ENCODE peak calls at places on chromosomes 3 and 15, in seven cellular contexts. V, A, U, S, H, E and Y are unnamed samples.

GRCh38 chr3:143974877-143975238 is 3.2 kb downstream of the DIPK2A start:
- DNase-seq in V (peak; percentile 33), A (no peak), U (peak; percentile 64), S (no peak), H (no peak), E (no peak), Y (no peak)

GRCh38 chr3:112602217-112602838 is 38.6 kb downstream of the CCDC80 start:
- DNase-seq in V (no peak), A (no peak), U (no peak), S (no peak), H (no peak), E (no peak), Y (no peak)

GRCh38 chr15:70058642-70059360 is 38.9 kb downstream of the TLE3 start:
- DNase-seq in V (no peak), A (no peak), U (no peak), S (no peak), H (no peak), E (no peak), Y (no peak)

GRCh38 chr15:62878070-62878469 is 164.5 kb upstream of the TPM1 start:
- DNase-seq in V (no peak), A (no peak), U (no peak), S (no peak), H (no peak), E (no peak), Y (no peak)

GRCh38 chr15:80152896-80153876 is at the start of gene FAH:
- DNase-seq in V (no peak), A (peak; percentile 48), U (peak; percentile 84), S (peak; percentile 51), H (peak; percentile 62), E (no peak), Y (no peak)

GRCh38 chr3:132255041-132255745 is 62.0 kb upstream of the ACP3 start:
- DNase-seq in V (no peak), A (no peak), U (peak; percentile 95), S (no peak), H (peak; percentile 27), E (no peak), Y (no peak)

GRCh38 chr3:127193775-127194174 is 844 bp downstream of the PRR23E start:
- DNase-seq in V (no peak), A (no peak), U (no peak), S (no peak), H (no peak), E (no peak), Y (no peak)

GRCh38 chr3:148604270-148605085 is 93.2 kb upstream of the AGTR1 start:
- DNase-seq in V (no peak), A (no peak), U (peak; percentile 80), S (no peak), H (no peak), E (no peak), Y (no peak)

GRCh38 chr3:194274424-194275085 is 76.6 kb downstream of the CPN2 start:
- DNase-seq in V (no peak), A (peak; percentile 59), U (peak; percentile 62), S (no peak), H (no peak), E (peak; percentile 35), Y (no peak)

GRCh38 chr3:23671901-23672589 is 133.7 kb upstream of the UBE2E1 start:
- DNase-seq in V (no peak), A (no peak), U (peak; percentile 19), S (peak; percentile 72), H (no peak), E (no peak), Y (no peak)

GRCh38 chr3:38782148-38782547 is 33.9 kb downstream of the SCN10A start:
- DNase-seq in V (no peak), A (no peak), U (no peak), S (no peak), H (peak; percentile 53), E (no peak), Y (no peak)

GRCh38 chr3:39250116-39250747 is 29.6 kb downstream of the CX3CR1 start:
- DNase-seq in V (no peak), A (no peak), U (no peak), S (no peak), H (no peak), E (no peak), Y (no peak)

GRCh38 chr15:44265757-44266156 is 22.8 kb upstream of the GOLM2 start:
- DNase-seq in V (no peak), A (no peak), U (no peak), S (no peak), H (no peak), E (no peak), Y (no peak)

GRCh38 chr3:123618076-123618703 is 33.3 kb upstream of the HACD2 start:
- DNase-seq in V (no peak), A (no peak), U (no peak), S (no peak), H (peak; percentile 30), E (no peak), Y (no peak)

GRCh38 chr3:30282052-30282708 is 324.2 kb upstream of the TGFBR2 start:
- DNase-seq in V (no peak), A (peak; percentile 70), U (peak; percentile 96), S (no peak), H (peak; percentile 97), E (peak; percentile 78), Y (peak; percentile 34)

GRCh38 chr3:126449621-126450051 is 26.1 kb downstream of the ZXDC start:
- DNase-seq in V (no peak), A (no peak), U (no peak), S (peak; percentile 10), H (no peak), E (no peak), Y (no peak)

GRCh38 chr15:99106417-99107220 is 1.7 kb downstream of the SYNM start:
- DNase-seq in V (no peak), A (no peak), U (no peak), S (no peak), H (no peak), E (no peak), Y (no peak)

DNA sequence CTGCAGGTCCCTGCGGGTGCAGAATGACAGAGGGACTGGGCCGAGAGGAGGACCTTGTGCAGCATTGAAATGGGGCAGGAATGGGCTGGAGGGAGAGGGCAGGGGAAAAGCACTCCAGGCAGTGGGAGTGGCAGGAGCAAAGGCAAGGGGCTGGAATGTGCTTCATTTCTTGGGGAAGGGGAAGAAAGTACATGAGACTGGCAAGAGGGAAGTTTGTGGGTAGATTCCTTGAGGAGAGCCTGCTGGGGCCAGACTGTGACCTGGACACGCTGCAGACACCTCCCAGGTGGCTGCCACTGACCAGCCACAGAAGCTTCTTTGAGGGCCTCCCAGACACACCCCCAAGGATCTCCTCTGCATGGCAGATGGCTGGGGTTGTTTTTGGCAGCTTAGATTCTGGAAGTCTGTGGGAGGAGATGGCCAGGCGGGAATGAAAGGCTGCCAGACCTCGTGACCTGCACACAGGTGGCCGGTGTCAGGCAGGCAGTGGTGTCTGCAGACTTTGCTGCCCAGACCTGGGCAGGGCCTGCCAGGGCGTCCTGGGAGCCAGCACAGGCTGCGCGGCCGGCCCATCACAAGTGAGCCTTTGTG is 53.1 kb downstream of the SPSB4 start:
- DNase-seq in V (no peak), A (no peak), U (no peak), S (no peak), H (peak; percentile 53), E (no peak), Y (no peak)
- H3K9ac ChIP-seq in V (no peak overlapping the region), A (no peak overlapping the region), U (no peak overlapping the region), S (no peak overlapping the region), H (no peak overlapping the region), E (peak overlapping the region; percentile 29), Y (no peak overlapping the region)

GRCh38 chr3:129312671-129313414 is 34.2 kb downstream of the HMCES start:
- DNase-seq in V (no peak), A (no peak), U (no peak), S (no peak), H (no peak), E (no peak), Y (no peak)
- H3K9ac ChIP-seq in V (no peak overlapping the region), A (no peak overlapping the region), U (no peak overlapping the region), S (no peak overlapping the region), H (no peak overlapping the region), E (no peak overlapping the region), Y (no peak overlapping the region)

DNA sequence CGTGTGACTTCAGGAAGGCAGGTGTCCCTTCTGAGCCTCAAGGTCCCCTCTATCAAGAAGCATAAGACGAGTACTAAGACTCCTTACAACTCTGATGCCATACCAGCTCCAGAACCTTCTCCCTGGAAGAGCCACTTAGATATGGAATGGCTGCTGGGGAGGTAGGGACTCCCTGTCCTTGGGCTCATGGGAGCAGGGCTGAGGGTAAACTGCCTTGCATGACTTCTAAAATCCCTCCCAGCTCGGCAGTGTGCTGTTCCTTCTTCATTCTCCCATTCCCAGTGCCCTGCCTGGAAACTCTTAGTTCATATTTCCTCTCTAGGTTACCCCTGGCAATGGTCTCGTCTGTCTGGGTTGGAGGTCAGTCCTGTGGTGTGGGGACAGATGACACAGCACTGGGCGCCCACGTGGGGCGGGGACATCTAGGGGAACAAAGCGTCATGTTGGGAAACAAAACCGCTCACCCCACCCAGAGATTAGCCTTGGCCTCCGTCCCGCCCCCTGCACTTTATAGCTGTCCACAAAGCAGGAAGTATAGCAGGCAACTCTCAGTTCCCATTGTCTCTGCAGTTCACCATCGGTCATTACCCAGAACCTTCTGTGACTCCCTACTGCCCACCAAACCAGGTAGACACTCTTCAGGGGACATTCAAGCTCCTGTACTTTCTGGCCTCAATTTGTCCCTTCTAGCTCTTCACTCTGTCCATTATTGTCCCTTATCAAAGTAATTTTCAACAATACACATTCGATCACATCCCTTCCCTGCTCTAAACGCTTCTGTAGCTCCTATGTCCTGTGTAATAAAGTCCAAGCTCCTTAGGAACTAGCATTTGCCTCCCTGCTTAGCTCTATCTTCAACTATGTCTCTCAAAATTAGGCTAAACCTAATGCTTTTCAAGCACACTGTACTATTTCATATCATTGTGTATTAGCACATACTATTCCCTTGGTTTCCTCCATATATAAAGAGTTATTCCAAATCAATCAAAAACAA is 73.8 kb downstream of the IQSEC1 start:
- DNase-seq in V (peak; percentile 95), A (no peak), U (no peak), S (peak; percentile 95), H (no peak), E (no peak), Y (no peak)
- H3K9ac ChIP-seq in V (peak overlapping the region; percentile 89), A (no peak overlapping the region), U (no peak overlapping the region), S (no peak overlapping the region), H (no peak overlapping the region), E (peak overlapping the region; percentile 14), Y (no peak overlapping the region)

DNA sequence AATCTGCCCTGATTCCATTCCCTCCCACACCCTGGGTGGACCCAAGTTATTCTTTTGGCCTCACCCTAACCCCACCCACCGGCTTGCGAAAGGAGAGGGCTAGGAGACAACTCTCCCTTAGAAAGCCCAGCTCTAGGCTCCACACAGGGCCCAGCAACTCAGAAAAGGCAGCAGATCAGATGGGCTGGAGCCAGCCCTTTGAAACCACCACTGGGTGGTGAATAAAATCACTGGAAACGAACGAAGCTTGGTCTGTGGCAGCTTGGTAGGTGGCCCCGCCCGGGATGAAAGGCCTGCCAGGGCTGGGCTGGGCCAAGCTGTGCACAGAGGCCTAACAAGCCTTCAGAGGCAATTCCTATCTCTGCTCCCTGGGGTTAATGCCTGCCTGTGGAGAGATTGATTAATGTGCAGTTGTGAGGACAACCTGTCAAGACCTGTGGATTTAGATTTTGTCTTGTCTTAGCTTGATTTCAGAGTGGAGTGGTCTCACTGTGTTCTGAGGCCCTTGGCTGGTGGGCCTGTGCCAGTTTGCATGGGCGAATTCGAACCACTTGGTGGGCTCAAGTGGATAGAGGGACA is 38.8 kb downstream of the BHLHE40 start:
- DNase-seq in V (peak; percentile 49), A (peak; percentile 53), U (peak; percentile 88), S (peak; percentile 93), H (peak; percentile 86), E (no peak), Y (no peak)
- H3K9ac ChIP-seq in V (peak overlapping the region; percentile 49), A (no peak overlapping the region), U (peak overlapping the region; percentile 71), S (peak overlapping the region; percentile 69), H (peak overlapping the region; percentile 42), E (peak overlapping the region; percentile 2), Y (no peak overlapping the region)